ENCODE peak calls at places on chromosomes 1 and 21, in eight cellular contexts. W is AG04450; S is CD8-positive, alpha-beta T cell; X is lung; U is prostate gland; L is Karpas-422; V is iPS DF 6.9; B is naive thymus-derived CD4-positive, alpha-beta T cell. Y is an unnamed sample.

GRCh38 chr1:232352956-232353355 is 277.0 kb downstream of the SIPA1L2 start:
- DNase-seq in W (no peak), S (no peak), X (no peak), U (no peak), L (no peak), V (no peak), B (no peak), Y (no peak)

GRCh38 chr21:41767606-41768370 is 936 bp upstream of the RIPK4 start:
- DNase-seq in W (no peak), S (no peak), X (no peak), U (no peak), L (no peak), V (no peak), B (no peak), Y (no peak)

GRCh38 chr21:32457360-32457840 is 44.9 kb downstream of the EVA1C start:
- DNase-seq in W (no peak), S (no peak), X (peak; percentile 56), U (no peak), L (no peak), V (no peak), B (no peak), Y (no peak)

GRCh38 chr1:167428418-167428817 is 89.9 kb downstream of the CD247 start:
- DNase-seq in W (no peak), S (no peak), X (no peak), U (no peak), L (peak; percentile 48), V (no peak), B (no peak), Y (no peak)

GRCh38 chr1:238675241-238675640 is 711.1 kb upstream of the CHRM3 start:
- DNase-seq in W (no peak), S (no peak), X (no peak), U (no peak), L (no peak), V (no peak), B (no peak), Y (no peak)

GRCh38 chr1:48943393-48943792 is 166.7 kb upstream of the BEND5 start:
- DNase-seq in W (no peak), S (no peak), X (no peak), U (no peak), L (no peak), V (no peak), B (no peak), Y (no peak)

GRCh38 chr1:55204997-55205396 is 10.2 kb downstream of the USP24 start:
- DNase-seq in W (no peak), S (no peak), X (no peak), U (no peak), L (no peak), V (no peak), B (no peak), Y (no peak)

GRCh38 chr1:47491341-47491753 is 53.5 kb downstream of the FOXD2 start:
- DNase-seq in W (no peak), S (no peak), X (no peak), U (no peak), L (no peak), V (no peak), B (no peak), Y (no peak)

GRCh38 chr1:61534847-61535246 is 190.1 kb downstream of the TM2D1 start:
- DNase-seq in W (no peak), S (no peak), X (no peak), U (no peak), L (no peak), V (no peak), B (no peak), Y (no peak)

DNA sequence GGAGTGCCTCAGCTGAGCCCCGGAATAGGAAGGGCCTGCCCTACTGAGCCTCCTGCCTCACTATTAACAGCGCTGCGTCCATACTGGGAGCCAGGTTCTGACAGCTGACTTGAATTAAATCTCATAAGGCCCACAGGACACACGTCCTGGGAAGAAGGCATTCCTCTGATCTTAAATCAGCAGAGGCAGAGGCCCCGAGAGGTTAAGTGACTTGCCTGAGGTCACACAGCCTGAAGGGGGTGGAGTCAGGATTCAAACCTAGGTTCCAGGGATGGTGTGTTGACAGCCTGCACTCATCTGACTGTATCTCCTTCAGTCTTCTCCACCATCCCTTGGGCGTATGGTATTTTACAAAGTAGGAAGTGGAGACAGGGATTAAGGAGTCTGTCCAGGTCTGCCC is 79.8 kb downstream of the AJAP1 start:
- DNase-seq in W (no peak), S (no peak), X (no peak), U (no peak), L (no peak), V (no peak), B (no peak), Y (no peak)
- H3K27ac ChIP-seq in W (no peak overlapping the region), S (no peak overlapping the region), X (no peak overlapping the region), U (no peak overlapping the region), L (no peak overlapping the region), V (no peak overlapping the region), B (no peak overlapping the region), Y (no peak overlapping the region)

GRCh38 chr1:27394282-27394658 is 1.8 kb downstream of the GPR3 start:
- DNase-seq in W (no peak), S (no peak), X (no peak), U (no peak), L (no peak), V (no peak), B (no peak), Y (no peak)

GRCh38 chr1:27392096-27392777 is at the start of gene GPR3:
- DNase-seq in W (peak; percentile 78), S (peak; percentile 88), X (peak; percentile 87), U (peak; percentile 88), L (peak; percentile 97), V (no peak), B (peak; percentile 82), Y (peak; percentile 88)

GRCh38 chr1:27393641-27394281 is 1.3 kb downstream of the GPR3 start:
- DNase-seq in W (no peak), S (no peak), X (no peak), U (no peak), L (no peak), V (no peak), B (no peak), Y (no peak)

GRCh38 chr1:27392778-27393635 is 585 bp downstream of the GPR3 start:
- DNase-seq in W (no peak), S (no peak), X (no peak), U (no peak), L (peak; percentile 60), V (no peak), B (no peak), Y (no peak)

DNA sequence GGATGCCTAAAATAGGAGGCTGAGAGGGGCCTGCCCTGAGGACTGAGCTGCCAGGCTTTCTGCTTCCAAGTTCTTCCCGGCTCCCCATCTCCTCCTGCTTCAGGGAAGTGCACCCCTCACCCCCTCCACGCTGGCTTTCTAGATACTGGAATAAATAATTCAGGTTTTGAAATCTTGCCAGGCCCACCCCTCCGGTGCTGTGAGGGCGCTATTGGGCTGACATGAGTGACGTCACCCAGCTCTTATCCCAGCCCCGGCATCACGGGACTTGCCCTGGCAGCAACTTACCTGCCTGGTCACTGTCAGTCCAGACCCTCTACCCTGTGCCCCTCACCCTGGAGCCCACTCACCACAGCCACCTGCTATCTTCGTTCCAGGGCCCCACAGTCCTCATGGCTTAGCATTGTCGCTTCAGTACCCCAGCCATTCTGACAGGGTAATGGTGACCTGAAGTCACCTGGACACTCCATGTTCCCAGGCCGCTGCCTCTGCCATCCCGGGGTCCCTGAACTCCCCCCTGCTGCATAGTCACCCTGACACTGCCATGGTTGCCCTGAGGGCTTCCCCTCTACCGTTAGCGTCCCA is 819 bp upstream of the GPR3 start:
- DNase-seq in W (no peak), S (no peak), X (no peak), U (peak; percentile 50), L (peak; percentile 85), V (no peak), B (no peak), Y (no peak)
- H3K27ac ChIP-seq in W (no peak overlapping the region), S (no peak overlapping the region), X (peak overlapping the region; percentile 69), U (peak overlapping the region; percentile 63), L (no peak overlapping the region), V (no peak overlapping the region), B (no peak overlapping the region), Y (no peak overlapping the region)

GRCh38 chr1:109821221-109821669 is 57.5 kb upstream of the EPS8L3 start:
- DNase-seq in W (peak; percentile 83), S (no peak), X (peak; percentile 75), U (no peak), L (no peak), V (no peak), B (no peak), Y (peak; percentile 82)

GRCh38 chr1:109823543-109824348 is 60.0 kb upstream of the EPS8L3 start:
- DNase-seq in W (no peak), S (no peak), X (peak; percentile 45), U (no peak), L (no peak), V (no peak), B (no peak), Y (peak; percentile 28)

GRCh38 chr1:109821831-109822745 is 58.4 kb upstream of the EPS8L3 start:
- DNase-seq in W (no peak), S (no peak), X (peak; percentile 67), U (no peak), L (no peak), V (no peak), B (no peak), Y (peak; percentile 41)

GRCh38 chr1:109824349-109825115 is 60.8 kb upstream of the EPS8L3 start:
- DNase-seq in W (no peak), S (no peak), X (no peak), U (no peak), L (no peak), V (no peak), B (no peak), Y (no peak)

DNA sequence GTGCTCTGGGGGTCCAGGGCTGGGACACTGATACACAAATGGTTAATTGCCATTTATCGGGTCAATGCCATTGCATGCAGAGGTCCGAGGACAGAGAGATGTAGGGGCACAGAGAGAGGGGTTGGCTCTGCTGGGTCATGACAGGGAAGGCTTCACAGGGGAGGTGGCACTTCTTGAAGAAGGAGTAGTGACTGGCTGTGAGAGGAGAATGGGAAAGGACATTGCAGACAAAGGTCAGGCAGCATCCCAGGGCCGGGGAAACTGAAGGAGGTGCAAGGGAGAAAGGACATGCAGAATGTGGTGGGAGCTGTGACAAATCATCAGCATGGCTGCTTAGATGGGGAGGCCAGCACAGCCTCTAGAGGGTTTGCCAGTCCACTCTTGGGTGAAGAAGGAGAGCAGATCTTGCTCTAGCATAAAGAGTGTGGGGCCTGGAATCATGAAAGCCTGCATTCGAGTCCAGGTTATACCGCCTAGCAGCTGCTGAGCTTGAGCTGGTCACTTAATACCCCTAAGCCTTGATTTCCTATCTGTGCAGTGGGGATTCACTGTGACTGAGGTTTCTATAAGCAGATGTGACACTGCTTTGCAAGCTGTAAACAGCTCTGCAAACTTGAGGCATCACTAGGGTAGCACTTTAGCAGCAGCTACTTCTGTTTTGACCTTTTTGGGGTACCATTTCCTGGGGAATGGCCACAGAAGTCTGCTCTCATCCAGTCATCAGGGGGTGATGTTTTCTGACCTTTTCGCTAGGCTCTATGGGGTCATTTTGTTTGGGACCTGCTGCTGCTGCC is 59.2 kb upstream of the EPS8L3 start:
- DNase-seq in W (no peak), S (no peak), X (no peak), U (no peak), L (no peak), V (no peak), B (no peak), Y (no peak)
- H3K27ac ChIP-seq in W (no peak overlapping the region), S (no peak overlapping the region), X (peak overlapping the region; percentile 6), U (no peak overlapping the region), L (no peak overlapping the region), V (no peak overlapping the region), B (no peak overlapping the region), Y (no peak overlapping the region)

DNA sequence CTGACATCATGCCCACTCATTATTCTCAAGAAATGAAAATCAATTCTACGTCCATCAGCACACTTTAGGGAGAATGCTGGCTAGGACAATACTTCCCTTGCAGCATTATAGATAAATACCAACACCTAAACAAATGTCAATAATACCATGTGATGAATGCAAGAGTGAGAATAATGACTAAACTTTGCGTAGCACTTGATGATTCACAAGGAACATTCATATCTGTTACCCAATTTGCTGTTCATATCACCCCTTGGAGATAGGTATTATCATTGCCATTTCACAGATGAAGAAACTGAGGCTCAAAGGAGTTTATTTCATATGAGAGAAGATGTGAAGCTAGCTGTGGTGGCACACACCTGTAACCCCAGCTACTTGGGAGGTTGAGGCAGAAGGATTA is 24.8 kb upstream of the EPS15 start:
- DNase-seq in W (no peak), S (no peak), X (no peak), U (no peak), L (no peak), V (no peak), B (no peak), Y (no peak)
- H3K27ac ChIP-seq in W (no peak overlapping the region), S (no peak overlapping the region), X (no peak overlapping the region), U (no peak overlapping the region), L (no peak overlapping the region), V (no peak overlapping the region), B (no peak overlapping the region), Y (no peak overlapping the region)

Y was measured in brain microvascular endothelial cell.